ENCODE peak calls at places on chromosomes 1 and 21, in eight cellular contexts. Y, A, Z, U, S, P, K and F are unnamed samples.

GRCh38 chr1:17287377-17287776 is 20.6 kb upstream of the PADI4 start:
- DNase-seq in Y (no peak), A (no peak), Z (no peak), U (no peak), S (peak), P (peak), K (peak), F (no peak)

GRCh38 chr1:108829498-108829916 is 27.4 kb downstream of the AKNAD1 start:
- DNase-seq in Y (peak), A (no peak), Z (peak), U (no peak), S (no peak), P (no peak), K (no peak), F (no peak)

GRCh38 chr1:211851174-211851573 is 20.6 kb upstream of the LPGAT1 start:
- DNase-seq in Y (no peak), A (no peak), Z (no peak), U (no peak), S (no peak), P (no peak), K (no peak), F (no peak)

GRCh38 chr1:8712413-8713229 is 104.8 kb downstream of the RERE start:
- DNase-seq in Y (no peak), A (no peak), Z (peak), U (no peak), S (peak), P (peak), K (no peak), F (no peak)

GRCh38 chr1:110005971-110006370 is 21.4 kb downstream of the AHCYL1 start:
- DNase-seq in Y (no peak), A (no peak), Z (no peak), U (no peak), S (peak), P (peak), K (no peak), F (no peak)

GRCh38 chr1:6727535-6727934 is 25.9 kb upstream of the DNAJC11 start:
- DNase-seq in Y (peak), A (no peak), Z (peak), U (peak), S (no peak), P (no peak), K (no peak), F (peak)

GRCh38 chr1:85313888-85314696 is 37.7 kb upstream of the BCL10 start:
- DNase-seq in Y (no peak), A (no peak), Z (no peak), U (peak), S (peak), P (peak), K (peak), F (no peak)

GRCh38 chr21:39430457-39430856 is 15.1 kb downstream of the LCA5L start:
- DNase-seq in Y (no peak), A (no peak), Z (no peak), U (no peak), S (no peak), P (no peak), K (no peak), F (no peak)

GRCh38 chr1:116370186-116370585 is 2.9 kb upstream of the ATP1A1 start:
- DNase-seq in Y (no peak), A (no peak), Z (no peak), U (no peak), S (no peak), P (no peak), K (no peak), F (no peak)

GRCh38 chr1:226512076-226512728 is 36.4 kb upstream of the STUM start:
- DNase-seq in Y (no peak), A (no peak), Z (no peak), U (no peak), S (no peak), P (no peak), K (no peak), F (no peak)

DNA sequence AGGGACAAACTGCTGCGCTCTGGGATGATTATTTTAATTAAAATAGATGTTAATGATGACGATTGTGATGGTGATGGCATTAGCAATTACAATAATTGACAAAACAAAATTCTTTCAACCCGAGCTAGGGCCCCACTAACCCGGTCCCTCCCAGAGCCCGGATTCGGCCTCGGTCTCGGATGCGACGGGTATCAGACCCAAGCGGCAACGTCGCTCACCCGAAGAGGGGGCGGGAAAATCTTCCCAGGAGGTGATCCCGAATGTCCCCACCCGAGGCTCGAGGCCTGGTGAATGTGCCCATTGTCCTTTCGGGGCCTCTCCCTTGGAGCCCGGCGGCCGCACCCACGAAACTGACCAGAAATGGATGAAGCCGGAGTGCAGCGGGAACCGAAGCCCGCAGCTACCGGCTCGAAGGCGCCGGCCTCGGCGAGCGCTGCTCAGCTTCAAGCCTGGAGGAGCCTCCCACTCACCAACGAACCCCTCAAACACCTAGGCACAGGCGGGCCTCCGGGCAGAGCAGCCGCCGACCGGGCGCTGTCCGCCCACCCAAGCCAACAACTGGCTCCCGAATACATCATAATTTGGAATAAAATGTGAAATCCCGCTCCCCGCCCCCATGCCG is 1.2 kb downstream of the TAL1 start:
- DNase-seq in Y (no peak), A (no peak), Z (no peak), U (no peak), S (no peak), P (no peak), K (no peak), F (no peak)
- H3K4me3 ChIP-seq in Y (peak), A (peak), Z (no peak), U (peak), S (no peak), P (no peak), K (peak), F (peak)

GRCh38 chr1:1053022-1053421 is 21.1 kb downstream of the RNF223 start:
- DNase-seq in Y (no peak), A (no peak), Z (no peak), U (no peak), S (no peak), P (no peak), K (no peak), F (no peak)

GRCh38 chr1:1055841-1056736 is 18.0 kb downstream of the RNF223 start:
- DNase-seq in Y (no peak), A (no peak), Z (no peak), U (no peak), S (no peak), P (no peak), K (no peak), F (no peak)

GRCh38 chr1:1053682-1054081 is 20.4 kb downstream of the RNF223 start:
- DNase-seq in Y (no peak), A (no peak), Z (no peak), U (no peak), S (no peak), P (no peak), K (no peak), F (no peak)

GRCh38 chr1:1054971-1055370 is 19.1 kb downstream of the RNF223 start:
- DNase-seq in Y (no peak), A (no peak), Z (no peak), U (no peak), S (no peak), P (no peak), K (no peak), F (no peak)

DNA sequence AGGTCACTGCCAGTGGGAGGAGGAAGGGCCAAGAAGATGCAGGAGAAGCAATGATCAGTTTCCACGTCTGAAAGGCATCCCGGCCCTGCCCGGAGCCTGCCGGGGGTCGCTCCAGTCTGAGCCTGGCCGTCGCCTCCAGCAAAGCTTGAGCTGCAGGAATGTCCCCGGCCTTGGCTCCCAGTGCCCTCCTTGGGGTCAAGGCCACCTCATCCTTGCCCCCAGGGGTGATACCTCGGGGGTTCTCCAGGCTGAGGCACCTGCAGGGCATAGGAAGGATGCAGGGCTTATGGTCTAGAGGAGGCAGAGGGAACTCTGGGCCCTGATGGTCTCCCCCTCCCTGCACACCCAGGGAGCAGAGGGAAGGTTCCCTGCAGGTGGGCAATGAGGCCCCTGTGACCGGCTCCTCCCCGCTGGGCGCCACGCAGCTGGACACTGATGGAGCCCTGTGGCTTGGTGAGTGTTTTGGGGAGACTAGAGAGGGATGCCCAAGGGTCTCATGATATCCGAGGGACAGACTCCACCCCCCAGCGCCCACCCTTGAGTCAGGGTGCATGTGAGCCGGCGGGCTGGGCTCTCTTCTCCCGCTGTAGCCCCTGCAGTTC is 19.9 kb downstream of the RNF223 start:
- DNase-seq in Y (no peak), A (no peak), Z (no peak), U (no peak), S (no peak), P (no peak), K (no peak), F (no peak)
- H3K4me3 ChIP-seq in Y (no peak), A (no peak), Z (no peak), U (no peak), S (no peak), P (no peak), K (no peak), F (no peak)

DNA sequence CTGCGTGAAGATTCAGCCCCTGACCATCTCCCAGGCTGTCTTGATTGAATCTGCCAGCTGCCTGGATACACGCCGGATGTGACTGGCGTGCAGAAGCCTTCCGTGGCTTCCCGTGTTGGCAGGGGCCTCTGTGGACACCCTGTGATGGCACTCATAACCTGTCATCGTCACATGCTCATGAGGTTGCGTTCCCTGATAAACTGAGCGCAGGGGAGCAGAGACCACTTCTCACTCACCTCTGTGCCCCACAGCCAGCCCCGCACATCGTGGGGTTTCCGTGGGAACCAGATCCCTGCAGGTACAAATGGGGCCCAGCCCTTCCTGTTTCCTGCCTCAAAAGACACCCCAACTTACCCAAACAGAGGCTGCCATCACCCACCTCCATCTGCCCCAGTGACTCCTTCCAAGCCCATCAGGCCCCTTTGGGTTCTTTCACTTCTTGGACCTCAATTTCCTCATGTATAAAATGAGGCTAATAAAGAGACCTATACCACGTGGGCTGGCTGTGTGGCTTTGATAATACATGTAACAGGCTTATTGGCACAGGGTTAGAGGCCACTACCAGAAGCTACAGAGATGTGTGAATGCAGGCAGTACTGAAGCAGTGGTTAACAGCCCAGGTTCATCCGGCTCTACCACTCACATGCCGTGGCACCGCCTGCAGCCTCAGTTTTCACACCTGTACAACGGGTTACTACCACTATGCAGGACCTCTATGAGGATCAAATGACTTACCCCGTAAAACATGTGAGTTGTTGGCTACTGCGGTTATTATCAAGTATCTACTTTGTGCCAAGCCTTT is 23.6 kb downstream of the HTR6 start:
- DNase-seq in Y (no peak), A (no peak), Z (no peak), U (no peak), S (no peak), P (no peak), K (no peak), F (no peak)
- H3K4me3 ChIP-seq in Y (no peak), A (no peak), Z (no peak), U (no peak), S (no peak), P (no peak), K (no peak), F (no peak)

GRCh38 chr1:24191860-24192259 is 4.8 kb upstream of the IFNLR1 start:
- DNase-seq in Y (no peak), A (no peak), Z (no peak), U (no peak), S (no peak), P (no peak), K (no peak), F (no peak)

GRCh38 chr1:24193046-24193445 is 6.0 kb upstream of the IFNLR1 start:
- DNase-seq in Y (no peak), A (no peak), Z (no peak), U (no peak), S (no peak), P (no peak), K (no peak), F (no peak)

GRCh38 chr1:24189528-24189927 is 2.4 kb upstream of the IFNLR1 start:
- DNase-seq in Y (no peak), A (no peak), Z (no peak), U (no peak), S (no peak), P (no peak), K (no peak), F (peak)

GRCh38 chr1:24186993-24187790 is at the start of gene IFNLR1:
- DNase-seq in Y (peak), A (peak), Z (peak), U (no peak), S (no peak), P (no peak), K (peak), F (peak)

DNA sequence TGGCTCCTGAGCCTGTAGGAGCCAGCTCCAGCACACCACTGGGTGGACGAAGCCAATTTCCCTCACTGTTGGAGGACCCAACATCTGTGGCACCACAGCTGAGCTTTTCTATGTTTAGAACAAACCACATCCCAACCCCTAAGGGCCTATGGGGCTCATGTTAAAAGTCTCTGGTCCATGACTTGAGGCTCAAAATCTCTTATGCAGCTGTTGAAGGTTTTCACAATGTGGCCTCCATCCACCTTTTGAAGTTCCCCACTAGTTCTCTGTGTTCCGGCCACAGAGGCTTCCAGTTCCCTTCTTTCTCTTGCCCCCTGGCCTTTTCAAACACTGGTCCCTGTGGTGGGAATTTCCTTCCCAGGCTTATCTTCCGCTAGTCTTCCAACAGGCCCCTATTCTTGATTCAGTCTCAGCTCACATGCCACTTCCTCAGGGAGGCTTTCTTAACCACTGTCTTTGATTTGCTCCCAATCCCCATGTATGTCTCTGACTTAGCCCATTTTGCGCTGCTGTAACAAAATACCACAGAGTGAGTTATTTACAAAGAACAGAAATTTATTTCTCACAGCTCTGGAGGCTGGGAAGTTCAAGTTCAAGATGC is 4.0 kb upstream of the IFNLR1 start:
- DNase-seq in Y (no peak), A (no peak), Z (no peak), U (no peak), S (no peak), P (no peak), K (no peak), F (no peak)
- H3K4me3 ChIP-seq in Y (no peak), A (no peak), Z (no peak), U (no peak), S (no peak), P (no peak), K (no peak), F (no peak)

GRCh38 chr21:45841033-45841432 is 140.5 kb upstream of the COL6A1 start:
- DNase-seq in Y (no peak), A (no peak), Z (no peak), U (no peak), S (no peak), P (no peak), K (no peak), F (no peak)
- H3K4me3 ChIP-seq in Y (no peak), A (no peak), Z (no peak), U (no peak), S (no peak), P (no peak), K (no peak), F (no peak)

DNA sequence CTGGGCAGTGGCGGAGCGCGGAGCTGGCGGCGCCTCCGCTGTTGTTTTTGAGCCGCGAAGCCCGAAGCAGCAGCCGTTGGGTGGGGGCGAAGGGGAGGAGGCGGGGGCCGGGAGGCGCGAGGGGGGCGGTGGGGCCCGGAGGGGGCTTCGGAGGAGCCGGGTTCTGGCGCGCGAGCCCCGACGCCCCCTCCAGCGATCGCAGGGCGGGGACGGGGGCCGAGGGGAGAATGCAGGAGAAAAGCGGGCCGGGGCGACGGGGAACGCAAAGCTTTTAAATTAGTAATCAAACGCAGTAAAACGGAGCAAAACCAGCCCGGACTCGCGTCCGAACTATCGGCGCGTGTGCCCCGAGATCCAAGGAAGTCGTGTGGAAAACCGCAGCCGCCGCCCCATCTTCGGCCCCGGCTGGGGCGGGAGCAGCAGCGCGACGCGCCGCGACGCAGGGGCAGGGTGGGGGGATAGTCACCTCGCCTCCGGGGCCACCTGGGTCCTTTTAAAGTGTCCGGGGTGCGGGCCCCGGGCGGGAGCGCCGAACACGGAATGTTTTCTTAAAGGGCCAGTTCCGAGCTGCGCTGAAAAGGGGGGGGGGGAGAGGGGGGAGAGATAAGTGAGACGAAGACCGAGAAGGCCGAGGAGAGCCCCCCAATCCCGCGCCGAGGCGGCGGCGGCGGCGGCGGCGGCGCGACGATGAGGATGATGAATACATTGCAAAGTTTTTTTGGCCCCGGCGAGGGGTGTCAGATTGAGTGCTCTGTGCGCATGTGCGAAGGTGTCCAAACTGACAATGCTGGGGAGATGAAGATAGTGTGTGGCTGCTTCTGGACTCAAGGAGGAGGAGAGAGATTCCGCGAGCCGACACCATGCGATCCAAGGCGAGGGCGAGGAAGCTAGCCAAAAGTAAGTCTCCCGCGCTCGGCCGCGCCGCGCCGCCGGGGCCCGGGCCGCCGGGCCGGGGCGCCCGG is at the start of gene PRDM16:
- DNase-seq in Y (no peak), A (peak), Z (no peak), U (peak), S (no peak), P (peak), K (peak), F (peak)
- H3K4me3 ChIP-seq in Y (peak), A (peak), Z (peak), U (peak), S (peak), P (peak), K (peak), F (peak)